ENCODE peak calls at places on chromosomes 11 and 22, in nine cellular contexts. E is psoas muscle; L is neural crest cell; O is nephron progenitor cell; V is breast epithelium; R is kidney epithelial cell; S is fibroblast of lung; F is CD8-positive, alpha-beta T cell; K is GM10248. C is an unnamed sample.

GRCh38 chr22:23913661-23914353 is 19.6 kb downstream of the MIF start:
- DNase-seq in S (peak; percentile 99), E (peak; percentile 100), O (peak; percentile 99), R (peak; percentile 97), L (peak; percentile 99), K (peak; percentile 99), F (peak; percentile 99), V (peak; percentile 99), C (peak; percentile 98)

GRCh38 chr11:28674432-28675076 is 566.4 kb downstream of the METTL15 start:
- DNase-seq in L (peak; percentile 5), R (no peak), E (no peak), S (peak; percentile 44), V (no peak), K (no peak), F (no peak), O (peak; percentile 29), C (peak; percentile 37)

GRCh38 chr11:99419991-99420390 is 399.2 kb downstream of the CNTN5 start:
- DNase-seq in F (no peak), L (no peak), O (no peak), R (no peak), K (no peak), S (peak; percentile 24), V (no peak), E (no peak), C (no peak)

GRCh38 chr11:76599041-76600013 is 71.2 kb downstream of the LRRC32 start:
- DNase-seq in E (no peak), V (peak; percentile 30), K (no peak), S (peak; percentile 84), L (no peak), O (no peak), R (no peak), F (no peak), C (no peak)

GRCh38 chr11:98725471-98725870 is 295.3 kb upstream of the CNTN5 start:
- DNase-seq in V (no peak), L (no peak), S (no peak), O (no peak), E (no peak), K (no peak), F (no peak), R (no peak), C (no peak)

GRCh38 chr11:45655831-45656230 is 9.6 kb downstream of the CHST1 start:
- DNase-seq in S (no peak), E (no peak), F (no peak), O (no peak), K (no peak), L (no peak), R (no peak), V (no peak), C (peak; percentile 4)

GRCh38 chr11:64726211-64726641 is 3.2 kb upstream of the NRXN2 start:
- DNase-seq in E (no peak), F (no peak), R (no peak), S (no peak), L (no peak), K (no peak), O (peak; percentile 49), V (no peak), C (peak; percentile 45)

GRCh38 chr11:118610220-118610772 is 2.9 kb downstream of the PHLDB1 start:
- DNase-seq in F (no peak), V (peak; percentile 20), E (no peak), L (no peak), K (no peak), S (no peak), O (peak; percentile 24), R (no peak), C (no peak)

GRCh38 chr11:112610996-112611795 is 350.0 kb upstream of the NCAM1 start:
- DNase-seq in L (no peak), K (no peak), O (no peak), S (no peak), E (no peak), R (no peak), V (no peak), F (no peak), C (no peak)

GRCh38 chr11:46661836-46662235 is 38.6 kb downstream of the ARHGAP1 start:
- DNase-seq in V (no peak), E (no peak), S (no peak), O (no peak), F (no peak), K (no peak), L (no peak), R (no peak), C (no peak)

GRCh38 chr11:2885017-2885675 is 429 bp downstream of the CDKN1C start:
- DNase-seq in F (no peak), O (peak; percentile 64), E (peak; percentile 63), S (peak; percentile 47), R (no peak), L (peak; percentile 44), V (no peak), K (peak; percentile 51), C (peak; percentile 69)

GRCh38 chr11:61056566-61056965 is 45.7 kb upstream of the CD5 start:
- DNase-seq in E (no peak), K (no peak), L (no peak), S (no peak), O (no peak), V (no peak), R (no peak), F (no peak), C (no peak)

GRCh38 chr11:455566-456147 is 5.6 kb downstream of the PTDSS2 start:
- DNase-seq in L (no peak), S (no peak), R (no peak), K (no peak), O (no peak), F (no peak), E (peak; percentile 15), V (no peak), C (no peak)

GRCh38 chr22:25153961-25154685 is 45.5 kb upstream of the CRYBB3 start:
- DNase-seq in E (peak; percentile 55), S (peak; percentile 57), K (no peak), F (no peak), R (peak; percentile 16), O (no peak), L (no peak), V (peak; percentile 86), C (no peak)

DNA sequence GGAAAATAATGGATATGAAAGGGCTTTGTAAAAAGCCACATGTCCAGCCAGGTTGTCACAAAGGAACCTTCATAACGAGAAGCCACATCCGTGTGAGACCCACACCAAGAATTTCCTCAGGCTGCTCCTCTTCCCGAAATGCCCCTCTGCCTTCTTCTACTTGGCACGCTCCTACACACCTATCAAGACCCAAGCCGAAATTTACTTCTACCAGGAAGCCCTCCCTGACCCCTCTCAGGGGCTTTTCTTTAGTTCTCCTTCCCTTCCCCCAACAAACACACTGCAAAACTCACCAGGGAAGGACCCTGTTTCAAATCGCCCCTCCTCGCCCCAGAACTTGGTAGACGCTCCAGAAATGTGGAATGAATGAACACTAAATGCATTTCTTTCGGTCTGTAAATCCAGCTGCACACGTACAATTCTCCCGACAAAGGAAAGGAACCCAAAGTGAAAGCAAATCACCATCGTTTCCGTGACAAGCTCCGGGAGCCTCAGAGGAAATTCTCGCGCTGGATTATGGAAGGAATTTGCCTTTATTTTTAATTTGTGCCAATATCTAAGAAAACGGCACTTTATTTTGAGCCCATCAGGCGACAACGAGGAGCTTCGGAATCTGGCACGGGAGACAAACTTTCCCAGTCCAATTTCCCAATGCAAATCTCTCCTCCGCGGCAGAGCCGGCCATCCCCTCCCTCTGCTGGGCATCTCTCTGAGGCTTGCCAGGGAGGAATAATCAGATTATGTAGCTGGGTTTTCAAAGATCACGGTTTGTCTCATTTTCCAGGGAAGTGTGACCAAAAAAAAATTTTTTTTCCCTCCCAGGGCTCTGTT is 13.2 kb upstream of the SHISAL1 start:
- DNase-seq in L (no peak), O (no peak), E (no peak), F (no peak), K (no peak), V (no peak), R (no peak), S (peak; percentile 56), C (no peak)
- TF ChIP-seq CTCF in L (no peak), O (no peak), E (no peak), F (no peak), K (no peak), V (no peak), R (peak; percentile 27), S (peak; percentile 55), C (no peak)

GRCh38 chr11:134450186-134450585 is 38.1 kb upstream of the B3GAT1 start:
- DNase-seq in L (no peak), F (no peak), O (no peak), V (no peak), S (no peak), K (no peak), E (no peak), R (no peak), C (no peak)

GRCh38 chr11:134452026-134452848 is 40.2 kb upstream of the B3GAT1 start:
- DNase-seq in K (no peak), S (no peak), V (no peak), R (no peak), O (no peak), E (no peak), F (no peak), L (no peak), C (no peak)

GRCh38 chr11:134452849-134453177 is 40.8 kb upstream of the B3GAT1 start:
- DNase-seq in R (no peak), E (no peak), O (no peak), S (no peak), V (no peak), K (no peak), F (no peak), L (no peak), C (no peak)

GRCh38 chr11:134447696-134448095 is 35.7 kb upstream of the B3GAT1 start:
- DNase-seq in F (no peak), L (no peak), O (no peak), R (no peak), K (no peak), E (no peak), S (no peak), V (no peak), C (no peak)

DNA sequence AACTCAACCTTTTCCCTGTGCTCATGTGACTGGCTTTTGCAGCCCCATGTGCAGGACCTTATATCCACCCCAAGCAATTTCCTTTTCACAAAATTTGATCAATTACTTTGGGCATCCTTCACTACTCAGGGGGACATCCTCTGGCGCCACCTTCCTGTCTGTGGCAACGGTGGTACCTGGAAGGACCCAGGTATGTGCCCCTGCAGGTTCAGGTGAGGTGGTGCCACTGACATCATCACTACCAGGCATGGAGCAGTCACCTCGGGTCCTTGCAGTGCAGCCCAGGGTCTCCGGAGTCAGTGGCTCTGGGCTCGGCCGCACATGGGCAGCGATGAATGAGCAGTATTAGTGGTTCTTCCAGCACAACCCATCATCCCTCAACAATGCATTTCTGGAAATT is 37.7 kb upstream of the B3GAT1 start:
- DNase-seq in L (no peak), O (no peak), S (no peak), F (no peak), V (no peak), E (no peak), R (no peak), K (no peak), C (no peak)
- TF ChIP-seq CTCF in L (no peak), O (no peak), S (no peak), F (no peak), V (no peak), E (no peak), R (no peak), K (no peak), C (no peak)

GRCh38 chr22:50473088-50473487 is 1.7 kb downstream of the SBF1 start:
- DNase-seq in K (no peak), F (peak; percentile 34), S (no peak), R (no peak), V (no peak), O (no peak), L (no peak), E (no peak), C (no peak)
- TF ChIP-seq CTCF in K (peak; percentile 51), F (peak; percentile 43), S (peak; percentile 25), R (peak; percentile 47), V (no peak), O (no peak), L (peak; percentile 38), E (peak; percentile 11), C (no peak)

GRCh38 chr11:12914401-12914912 is 94.7 kb upstream of the RASSF10 start:
- DNase-seq in R (no peak), V (no peak), E (peak; percentile 82), S (peak; percentile 49), O (peak; percentile 75), L (peak; percentile 69), K (peak; percentile 37), F (no peak), C (peak; percentile 78)
- TF ChIP-seq CTCF in R (peak; percentile 82), V (no peak), E (peak; percentile 77), S (peak; percentile 87), O (peak; percentile 75), L (peak; percentile 74), K (peak; percentile 30), F (no peak), C (peak; percentile 74)